ENCODE peak calls at places on chromosomes 5 and 9, in ten cellular contexts. O is left ventricle myocardium inferior; S is DND-41; Q is upper lobe of right lung; U is MM.1S; N is ascending aorta; Z is IMR-90; F is colonic mucosa; T is heart right ventricle; E is CD8-positive, alpha-beta T cell. Y is an unnamed sample.

GRCh38 chr9:123355761-123356520 is at the start of gene CRB2:
- DNase-seq in S (no peak), O (no peak), Z (no peak), Q (no peak), F (no peak), N (no peak), T (no peak), E (no peak), U (no peak), Y (no peak)

GRCh38 chr9:136059321-136059791 is 35.7 kb downstream of the NACC2 start:
- DNase-seq in E (peak; percentile 13), T (no peak), Q (peak; percentile 57), O (no peak), Z (no peak), F (no peak), S (no peak), U (no peak), N (no peak), Y (no peak)

GRCh38 chr5:76851713-76852369 is 2.0 kb downstream of the S100Z start:
- DNase-seq in F (no peak), O (peak; percentile 26), U (no peak), Z (no peak), N (no peak), Q (no peak), T (peak; percentile 41), E (no peak), S (no peak), Y (peak; percentile 38)

GRCh38 chr5:1412163-1412562 is 33.1 kb downstream of the SLC6A3 start:
- DNase-seq in N (no peak), S (no peak), Q (peak; percentile 57), O (peak; percentile 5), Z (no peak), U (no peak), F (no peak), E (no peak), T (no peak), Y (no peak)

GRCh38 chr5:94847726-94848125 is 229.3 kb downstream of the SLF1 start:
- DNase-seq in U (no peak), S (no peak), F (no peak), N (no peak), E (no peak), O (no peak), T (no peak), Q (no peak), Z (no peak), Y (no peak)

GRCh38 chr5:140567136-140567818 is 2.6 kb downstream of the SLC35A4 start:
- DNase-seq in S (no peak), Z (no peak), E (no peak), Q (peak; percentile 67), N (no peak), U (no peak), T (no peak), F (no peak), O (no peak), Y (no peak)

GRCh38 chr9:98832768-98833089 is 25.3 kb downstream of the GALNT12 start:
- DNase-seq in N (no peak), U (no peak), E (no peak), S (no peak), T (no peak), Z (no peak), O (no peak), F (no peak), Q (no peak), Y (no peak)

GRCh38 chr5:120604898-120605297 is 140.8 kb downstream of the PRR16 start:
- DNase-seq in Q (no peak), O (no peak), F (no peak), E (no peak), N (no peak), U (no peak), Z (peak; percentile 94), S (no peak), T (no peak), Y (peak; percentile 90)

GRCh38 chr9:128275198-128276007 is at the start of gene GOLGA2:
- DNase-seq in F (peak; percentile 41), S (no peak), E (no peak), U (no peak), Q (no peak), O (peak; percentile 27), T (peak; percentile 50), Z (peak; percentile 76), N (peak; percentile 26), Y (peak; percentile 81)

GRCh38 chr5:541888-542692 is 17.8 kb upstream of the SLC9A3 start:
- DNase-seq in Z (no peak), U (no peak), S (no peak), F (no peak), O (peak; percentile 12), N (no peak), E (no peak), Q (peak; percentile 57), T (no peak), Y (no peak)

GRCh38 chr5:124736814-124737186 is 9.6 kb downstream of the ZNF608 start:
- DNase-seq in O (no peak), Z (no peak), S (no peak), Q (no peak), F (no peak), E (no peak), N (no peak), U (no peak), T (no peak), Y (no peak)

GRCh38 chr5:124735169-124735858 is 11.1 kb downstream of the ZNF608 start:
- DNase-seq in E (no peak), F (peak; percentile 68), O (no peak), S (no peak), T (no peak), Z (no peak), Q (no peak), U (no peak), N (no peak), Y (peak; percentile 21)

GRCh38 chr5:124736111-124736813 is 10.2 kb downstream of the ZNF608 start:
- DNase-seq in S (no peak), Z (peak; percentile 95), F (no peak), T (no peak), N (no peak), O (no peak), U (no peak), E (no peak), Q (no peak), Y (peak; percentile 35)

GRCh38 chr5:124732891-124733670 is 13.4 kb downstream of the ZNF608 start:
- DNase-seq in Z (no peak), T (no peak), Q (no peak), N (no peak), U (no peak), S (no peak), E (no peak), F (no peak), O (no peak), Y (no peak)

DNA sequence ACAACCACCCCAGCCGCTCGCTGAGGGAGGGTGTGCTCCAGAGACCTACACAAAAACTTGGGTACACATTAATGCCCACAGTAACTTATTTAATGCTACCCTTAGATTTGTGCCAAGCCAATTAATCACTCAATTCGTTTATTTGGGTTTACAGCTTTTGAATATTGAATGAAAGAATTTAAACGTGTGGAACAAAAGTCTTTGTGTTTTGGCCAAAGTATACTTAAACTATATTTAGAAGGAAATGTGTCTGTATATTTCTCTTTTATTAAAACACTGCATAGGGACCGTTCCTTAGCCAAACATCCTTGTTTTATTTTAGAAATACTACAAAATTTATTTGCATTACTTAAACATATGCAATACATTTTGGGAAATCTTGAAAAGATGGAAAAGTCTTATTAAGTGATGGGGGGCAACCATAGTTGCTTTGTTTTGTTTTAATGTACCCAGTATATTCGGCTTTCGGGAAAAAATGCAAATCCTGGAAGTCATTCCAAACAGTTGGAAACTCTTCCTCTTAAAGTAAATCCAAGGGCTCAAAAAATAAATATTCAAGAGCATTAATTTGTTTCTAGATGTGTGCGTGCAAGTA is 11.8 kb downstream of the ZNF608 start:
- DNase-seq in O (no peak), S (no peak), E (no peak), N (no peak), Z (no peak), Q (no peak), U (no peak), T (no peak), F (no peak), Y (no peak)
- H3K4me3 ChIP-seq in O (peak overlapping the region; percentile 56), S (no peak overlapping the region), E (no peak overlapping the region), N (no peak overlapping the region), Z (peak overlapping the region; percentile 33), Q (peak overlapping the region; percentile 31), U (no peak overlapping the region), T (peak overlapping the region; percentile 40), F (no peak overlapping the region), Y (peak overlapping the region; percentile 36)

GRCh38 chr5:151223447-151224264 is at the start of gene CCDC69:
- DNase-seq in F (peak; percentile 75), Q (peak; percentile 91), N (no peak), U (peak; percentile 75), T (peak; percentile 81), E (peak; percentile 34), S (no peak), Z (peak; percentile 57), O (peak; percentile 80), Y (peak; percentile 81)
- TF ChIP-seq CTCF in F (no peak), Q (peak; percentile 28), N (peak; percentile 33), U (peak; percentile 25), T (peak; percentile 51), E (no peak), S (no peak), Z (no peak), O (peak; percentile 58), Y (peak; percentile 33)

GRCh38 chr5:84791730-84792129 is 407.1 kb upstream of the EDIL3 start:
- DNase-seq in O (no peak), T (no peak), U (no peak), N (no peak), F (no peak), Q (no peak), S (no peak), E (no peak), Z (no peak), Y (no peak)
- H3K4me3 ChIP-seq in O (no peak overlapping the region), T (no peak overlapping the region), U (no peak overlapping the region), N (no peak overlapping the region), F (no peak overlapping the region), Q (no peak overlapping the region), S (no peak overlapping the region), E (no peak overlapping the region), Z (no peak overlapping the region), Y (no peak overlapping the region)

GRCh38 chr5:71471193-71471592 is 15.7 kb downstream of the BDP1 start:
- DNase-seq in T (no peak), O (no peak), Q (no peak), U (no peak), N (no peak), E (no peak), F (no peak), S (no peak), Z (peak; percentile 59), Y (peak; percentile 77)

GRCh38 chr5:71481441-71481840 is 26.0 kb downstream of the BDP1 start:
- DNase-seq in N (no peak), O (no peak), Z (no peak), S (no peak), F (no peak), T (no peak), U (no peak), Q (no peak), E (no peak), Y (no peak)

DNA sequence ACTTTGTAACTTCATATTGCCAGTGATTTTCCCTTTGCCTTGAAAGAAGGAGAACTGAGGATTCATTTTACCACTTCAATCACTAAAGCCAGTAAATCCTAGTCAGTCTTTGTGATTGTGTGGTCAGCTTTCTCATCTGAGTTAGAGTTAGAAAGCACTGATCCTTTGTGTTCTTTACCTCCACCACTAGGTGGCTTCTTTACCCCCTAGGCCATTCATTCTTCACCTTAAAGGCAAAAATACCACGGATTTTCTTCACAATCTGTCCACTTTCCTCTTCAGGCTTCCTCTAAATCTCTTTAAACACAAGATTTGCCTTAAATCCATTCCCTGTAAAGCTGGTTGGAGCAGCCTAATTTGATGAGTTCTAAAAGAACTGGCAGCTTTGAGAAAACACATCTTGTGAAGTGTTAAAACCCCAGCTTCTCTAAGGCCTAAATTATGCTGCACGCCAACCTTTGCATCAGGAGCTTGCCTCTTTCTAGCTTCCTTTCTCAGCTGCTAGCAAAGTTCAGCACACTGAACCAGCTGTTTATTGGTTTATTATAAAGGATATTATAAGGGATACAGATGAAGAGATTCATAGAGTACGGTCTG is 20.4 kb downstream of the BDP1 start:
- DNase-seq in Z (peak; percentile 29), Q (no peak), S (no peak), T (no peak), O (no peak), F (no peak), U (peak; percentile 39), N (no peak), E (no peak), Y (peak; percentile 47)
- TF ChIP-seq CTCF in Z (peak; percentile 53), Q (peak; percentile 52), S (peak; percentile 69), T (peak; percentile 53), O (peak; percentile 50), F (peak; percentile 52), U (peak; percentile 60), N (peak; percentile 28), E (peak; percentile 51), Y (peak; percentile 71)

Y was measured in cardiac fibroblast.